ENCODE peak calls at places on chromosome 15, in ten cellular contexts. I, P, O, J, H, D, M, K, U and X are unnamed samples. For H3K36me3, the result is how much of the 10 kb centered on the place peaks cover.

GRCh38 chr15:85955501-85956391 is 123.9 kb upstream of the AGBL1 start:
- DNase-seq in I (no peak), P (peak), O (no peak), J (no peak), H (no peak), D (no peak), M (no peak), K (no peak), U (no peak), X (no peak)

GRCh38 chr15:28269097-28269496 is 52.9 kb downstream of the HERC2 start:
- DNase-seq in I (no peak), P (no peak), O (no peak), J (no peak), H (no peak), D (no peak), M (no peak), K (no peak), U (no peak), X (no peak)

GRCh38 chr15:39748276-39748675 is 34.4 kb downstream of the FSIP1 start:
- DNase-seq in I (no peak), P (no peak), O (no peak), J (no peak), H (no peak), D (no peak), M (peak), K (no peak), U (no peak), X (no peak)

GRCh38 chr15:60237411-60237810 is 160.4 kb downstream of the ANXA2 start:
- DNase-seq in I (no peak), P (peak), O (no peak), J (no peak), H (no peak), D (peak), M (no peak), K (no peak), U (no peak), X (no peak)

GRCh38 chr15:23690450-23690852 is 3.3 kb upstream of the NDN start:
- DNase-seq in I (no peak), P (peak), O (no peak), J (peak), H (no peak), D (peak), M (peak), K (peak), U (no peak), X (no peak)

GRCh38 chr15:58498821-58499580 is 67.2 kb downstream of the LIPC start:
- DNase-seq in I (no peak), P (no peak), O (no peak), J (no peak), H (no peak), D (peak), M (peak), K (no peak), U (no peak), X (no peak)

GRCh38 chr15:45205192-45205591 is 17.4 kb upstream of the SHF start:
- DNase-seq in I (peak), P (peak), O (no peak), J (peak), H (peak), D (peak), M (peak), K (peak), U (peak), X (peak)

GRCh38 chr15:70362911-70363310 is 265.2 kb upstream of the TLE3 start:
- DNase-seq in I (peak), P (peak), O (no peak), J (peak), H (peak), D (peak), M (peak), K (peak), U (no peak), X (no peak)

GRCh38 chr15:25374143-25374542 is 64.7 kb downstream of the UBE3A start:
- DNase-seq in I (no peak), P (no peak), O (no peak), J (no peak), H (no peak), D (no peak), M (peak), K (no peak), U (no peak), X (no peak)

GRCh38 chr15:95565702-95566101 is 764.8 kb upstream of the NR2F2 start:
- DNase-seq in I (no peak), P (no peak), O (no peak), J (no peak), H (no peak), D (no peak), M (no peak), K (no peak), U (no peak), X (no peak)

GRCh38 chr15:70437882-70438331 is 325.5 kb downstream of the UACA start:
- DNase-seq in I (no peak), P (peak), O (peak), J (no peak), H (no peak), D (no peak), M (no peak), K (no peak), U (no peak), X (no peak)

GRCh38 chr15:71706461-71707229 is 103.7 kb upstream of the NR2E3 start:
- DNase-seq in I (no peak), P (no peak), O (no peak), J (no peak), H (no peak), D (no peak), M (no peak), K (no peak), U (no peak), X (no peak)

GRCh38 chr15:78928616-78929093 is 16.2 kb downstream of the CTSH start:
- DNase-seq in I (no peak), P (no peak), O (no peak), J (no peak), H (no peak), D (no peak), M (no peak), K (no peak), U (no peak), X (no peak)

GRCh38 chr15:25608926-25609325 is 170.1 kb upstream of the UBE3A start:
- DNase-seq in I (no peak), P (no peak), O (no peak), J (no peak), H (no peak), D (no peak), M (no peak), K (no peak), U (no peak), X (no peak)

GRCh38 chr15:100263721-100264455 is 77.9 kb downstream of the ADAMTS17 start:
- DNase-seq in I (no peak), P (no peak), O (no peak), J (no peak), H (no peak), D (no peak), M (no peak), K (no peak), U (no peak), X (no peak)

GRCh38 chr15:32029862-32030781 is at the start of gene CHRNA7:
- DNase-seq in I (peak), P (peak), O (peak), J (peak), H (peak), D (peak), M (peak), K (peak), U (no peak), X (no peak)

GRCh38 chr15:81050259-81050658 is 49.5 kb downstream of the TLNRD1 start:
- DNase-seq in I (no peak), P (no peak), O (no peak), J (no peak), H (no peak), D (no peak), M (no peak), K (no peak), U (no peak), X (no peak)

GRCh38 chr15:46014532-46014931 is 379.7 kb downstream of the SQOR start:
- DNase-seq in I (no peak), P (no peak), O (no peak), J (no peak), H (no peak), D (no peak), M (no peak), K (no peak), U (no peak), X (no peak)

GRCh38 chr15:29128671-29129070 is 141.0 kb downstream of the NSMCE3 start:
- DNase-seq in I (no peak), P (no peak), O (no peak), J (no peak), H (no peak), D (no peak), M (no peak), K (no peak), U (no peak), X (no peak)

GRCh38 chr15:33358303-33358702 is 47.5 kb downstream of the RYR3 start:
- DNase-seq in I (no peak), P (no peak), O (peak), J (no peak), H (no peak), D (no peak), M (no peak), K (no peak), U (no peak), X (no peak)

GRCh38 chr15:79243723-79244122 is 38.8 kb upstream of the ANKRD34C start:
- DNase-seq in I (no peak), P (peak), O (no peak), J (no peak), H (no peak), D (no peak), M (no peak), K (no peak), U (no peak), X (no peak)

GRCh38 chr15:42154576-42155355 is 1.7 kb downstream of the PLA2G4F start:
- DNase-seq in I (no peak), P (no peak), O (no peak), J (no peak), H (peak), D (no peak), M (no peak), K (no peak), U (no peak), X (no peak)

GRCh38 chr15:49697121-49697520 is 76.3 kb downstream of the DTWD1 start:
- DNase-seq in I (no peak), P (no peak), O (no peak), J (no peak), H (no peak), D (peak), M (no peak), K (no peak), U (no peak), X (no peak)

GRCh38 chr15:65805019-65805738 is 13.1 kb upstream of the DENND4A start:
- DNase-seq in I (no peak), P (no peak), O (no peak), J (no peak), H (no peak), D (no peak), M (peak), K (no peak), U (no peak), X (no peak)

GRCh38 chr15:52976050-52976449 is 185.9 kb upstream of the ONECUT1 start:
- DNase-seq in I (no peak), P (no peak), O (no peak), J (no peak), H (no peak), D (no peak), M (no peak), K (no peak), U (no peak), X (no peak)

GRCh38 chr15:38002883-38003477 is 68.5 kb downstream of the TMCO5A start:
- DNase-seq in I (peak), P (peak), O (peak), J (peak), H (peak), D (peak), M (peak), K (peak), U (no peak), X (no peak)

GRCh38 chr15:84633311-84634227 is 20.5 kb downstream of the WDR73 start:
- DNase-seq in I (peak), P (peak), O (no peak), J (peak), H (peak), D (peak), M (peak), K (peak), U (peak), X (peak)

GRCh38 chr15:60318236-60318867 is 79.4 kb downstream of the ANXA2 start:
- DNase-seq in I (no peak), P (no peak), O (no peak), J (no peak), H (no peak), D (no peak), M (no peak), K (no peak), U (no peak), X (no peak)

GRCh38 chr15:51327081-51327480 is 11.3 kb downstream of the CYP19A1 start:
- DNase-seq in I (no peak), P (no peak), O (no peak), J (no peak), H (no peak), D (no peak), M (no peak), K (no peak), U (no peak), X (no peak)

GRCh38 chr15:78035319-78035718 is 42.2 kb downstream of the TBC1D2B start:
- DNase-seq in I (no peak), P (no peak), O (no peak), J (no peak), H (no peak), D (no peak), M (peak), K (no peak), U (peak), X (no peak)

GRCh38 chr15:66855039-66855438 is 153.0 kb downstream of the SMAD6 start:
- DNase-seq in I (no peak), P (no peak), O (no peak), J (no peak), H (no peak), D (no peak), M (no peak), K (no peak), U (no peak), X (no peak)

GRCh38 chr15:99155961-99156443 is 51.1 kb downstream of the SYNM start:
- DNase-seq in I (no peak), P (peak), O (no peak), J (no peak), H (peak), D (peak), M (peak), K (no peak), U (no peak), X (no peak)

GRCh38 chr15:49644364-49644794 is 23.5 kb downstream of the DTWD1 start:
- DNase-seq in I (no peak), P (peak), O (no peak), J (peak), H (no peak), D (peak), M (peak), K (no peak), U (no peak), X (no peak)

GRCh38 chr15:44734839-44735481 is 1.4 kb upstream of the TRIM69 start:
- DNase-seq in I (no peak), P (no peak), O (no peak), J (no peak), H (no peak), D (no peak), M (no peak), K (no peak), U (no peak), X (no peak)

GRCh38 chr15:92117301-92117731 is 263.8 kb downstream of the SLCO3A1 start:
- DNase-seq in I (no peak), P (no peak), O (no peak), J (no peak), H (no peak), D (no peak), M (peak), K (no peak), U (no peak), X (no peak)
- H3K36me3 ChIP-seq in I (under half), P (under half), O (under half), J (under half), H (under half), D (under half), M (under half), K (under half), U (under half), X (under half)

DNA sequence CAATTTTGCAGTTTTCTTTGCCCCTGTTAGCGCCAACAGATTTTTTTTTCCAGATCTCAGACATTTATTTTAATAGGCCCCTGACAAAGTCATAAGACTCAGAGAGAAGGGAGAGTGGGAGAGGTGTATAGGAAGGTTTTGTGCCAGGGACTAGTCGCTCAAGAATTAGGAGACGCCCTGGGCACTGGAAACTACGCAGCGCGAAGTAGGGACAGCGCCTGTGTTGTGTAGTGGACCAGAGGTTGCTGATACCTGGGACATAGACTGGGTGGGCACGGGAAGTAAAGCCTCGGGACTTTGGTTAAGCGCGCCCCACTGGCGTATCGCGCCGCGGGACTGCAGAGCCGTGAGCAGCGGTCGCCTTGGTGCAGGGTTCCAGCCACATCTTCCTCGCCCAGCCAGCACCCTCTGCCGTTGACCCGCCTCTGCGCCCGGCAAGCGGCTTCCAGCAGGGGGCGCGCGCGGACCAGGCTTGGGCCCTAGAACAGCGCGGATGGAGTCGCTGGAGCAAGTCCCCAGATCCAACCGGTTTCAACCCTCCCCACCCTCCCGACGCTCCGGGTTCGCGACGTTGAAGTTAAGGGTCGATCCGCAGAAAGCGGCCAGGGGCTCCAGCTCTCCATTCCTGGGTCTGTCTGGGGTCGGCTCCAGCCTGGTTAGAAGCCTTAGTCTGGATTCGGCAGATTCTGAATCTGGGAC is 3.0 kb upstream of the ISLR2 start:
- DNase-seq in I (peak), P (peak), O (peak), J (peak), H (peak), D (peak), M (peak), K (peak), U (peak), X (peak)
- H3K36me3 ChIP-seq in I (under half), P (under half), O (under half), J (under half), H (under half), D (under half), M (under half), K (under half), U (under half), X (under half)

DNA sequence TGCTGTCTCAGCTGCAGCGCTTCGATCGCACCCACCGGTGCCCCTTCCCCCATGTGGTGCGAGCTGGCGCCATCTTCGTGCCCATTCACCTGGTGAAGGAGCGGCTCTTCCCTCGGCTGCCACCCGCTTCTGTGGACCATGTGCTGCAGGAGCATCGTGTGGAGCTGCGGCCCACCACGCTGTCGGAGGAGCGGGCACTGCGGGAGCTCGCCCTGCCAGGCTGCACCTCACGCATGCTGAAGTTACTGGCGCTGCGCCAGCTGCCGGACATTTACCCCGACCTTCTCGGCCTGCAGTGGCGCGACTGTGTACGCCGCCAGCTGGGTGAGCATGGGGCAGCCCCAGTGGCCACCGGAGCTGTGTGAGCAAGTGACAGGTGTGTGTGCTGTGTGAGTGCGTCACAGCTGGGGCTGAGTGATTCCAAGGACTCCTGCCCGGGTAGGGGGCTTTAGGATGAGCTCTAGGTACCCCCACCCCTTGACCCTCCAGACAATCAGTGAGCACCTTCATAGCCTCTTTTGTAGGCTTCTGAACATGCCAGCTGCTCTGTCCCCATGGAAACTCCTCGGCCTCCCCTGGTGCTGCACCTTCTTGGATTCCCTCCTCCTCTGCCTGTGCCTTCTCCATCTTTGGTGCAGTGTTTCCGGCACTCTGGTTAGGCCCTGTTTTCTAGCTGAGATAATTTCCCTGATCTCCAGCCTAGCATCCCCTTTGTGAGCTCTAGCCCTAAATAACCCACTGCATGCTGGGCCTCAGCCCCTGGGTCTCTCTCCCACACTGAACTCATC is 7.0 kb downstream of the C15orf39 start:
- DNase-seq in I (no peak), P (no peak), O (no peak), J (no peak), H (no peak), D (no peak), M (no peak), K (no peak), U (no peak), X (no peak)
- H3K36me3 ChIP-seq in I (half or more), P (under half), O (half or more), J (under half), H (under half), D (half or more), M (under half), K (under half), U (under half), X (half or more)

GRCh38 chr15:43414196-43414595 is 43.3 kb downstream of the TUBGCP4 start:
- DNase-seq in I (no peak), P (peak), O (no peak), J (no peak), H (no peak), D (no peak), M (peak), K (no peak), U (no peak), X (no peak)
- H3K36me3 ChIP-seq in I (half or more), P (under half), O (half or more), J (under half), H (under half), D (under half), M (half or more), K (under half), U (under half), X (under half)

DNA sequence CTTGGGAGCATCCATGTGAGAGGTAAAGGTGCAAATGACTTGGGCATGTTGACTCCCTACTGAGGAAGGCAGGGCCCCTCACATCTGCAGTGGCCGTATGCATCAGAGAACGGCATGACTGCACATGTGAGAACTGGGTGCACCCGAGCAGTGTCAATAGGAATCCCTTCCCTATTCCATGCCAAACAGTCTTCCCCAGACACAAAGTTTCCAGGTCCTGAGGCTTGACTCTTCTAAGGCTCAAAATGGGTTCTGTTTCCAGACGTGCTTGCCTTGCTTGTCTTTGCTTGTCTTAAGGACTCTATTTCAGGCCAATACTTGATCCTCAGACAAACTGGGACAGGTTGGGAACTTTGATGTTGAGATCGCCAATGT is 20.5 kb upstream of the ANPEP start:
- DNase-seq in I (no peak), P (no peak), O (no peak), J (no peak), H (no peak), D (no peak), M (no peak), K (no peak), U (no peak), X (no peak)
- H3K36me3 ChIP-seq in I (under half), P (under half), O (under half), J (under half), H (under half), D (under half), M (under half), K (under half), U (under half), X (under half)

GRCh38 chr15:94367726-94368535 is 136.6 kb downstream of the MCTP2 start:
- DNase-seq in I (no peak), P (no peak), O (no peak), J (no peak), H (no peak), D (no peak), M (no peak), K (no peak), U (no peak), X (no peak)

GRCh38 chr15:94375997-94376396 is 144.6 kb downstream of the MCTP2 start:
- DNase-seq in I (peak), P (peak), O (no peak), J (peak), H (no peak), D (no peak), M (no peak), K (no peak), U (no peak), X (no peak)

GRCh38 chr15:94370197-94370987 is 139.0 kb downstream of the MCTP2 start:
- DNase-seq in I (no peak), P (no peak), O (no peak), J (no peak), H (no peak), D (no peak), M (no peak), K (no peak), U (no peak), X (no peak)
- H3K36me3 ChIP-seq in I (half or more), P (under half), O (under half), J (under half), H (under half), D (under half), M (under half), K (under half), U (under half), X (under half)